ENCODE peak calls at places on chromosome 15, in nine cellular contexts. D, I, K, N, E, B, H, G and M are unnamed samples.

GRCh38 chr15:33789141-33789540 is 179.2 kb upstream of the CHRM5 start:
- DNase-seq in D (no peak), I (no peak), K (no peak), N (no peak), E (no peak), B (peak), H (no peak), G (no peak), M (no peak)

GRCh38 chr15:100705841-100706240 is 103.5 kb downstream of the ASB7 start:
- DNase-seq in D (no peak), I (no peak), K (no peak), N (no peak), E (no peak), B (no peak), H (no peak), G (no peak), M (no peak)

GRCh38 chr15:69719527-69719926 is 266.9 kb downstream of the RPLP1 start:
- DNase-seq in D (no peak), I (no peak), K (no peak), N (no peak), E (no peak), B (no peak), H (no peak), G (no peak), M (no peak)

GRCh38 chr15:101621961-101622360 is 30.2 kb downstream of the TM2D3 start:
- DNase-seq in D (no peak), I (no peak), K (no peak), N (no peak), E (no peak), B (no peak), H (no peak), G (no peak), M (no peak)

GRCh38 chr15:32715276-32715675 is 2.5 kb upstream of the GREM1 start:
- DNase-seq in D (peak), I (no peak), K (no peak), N (no peak), E (no peak), B (peak), H (no peak), G (no peak), M (no peak)

GRCh38 chr15:92645731-92646130 is 9.8 kb downstream of the FAM174B start:
- DNase-seq in D (no peak), I (no peak), K (no peak), N (no peak), E (no peak), B (no peak), H (no peak), G (no peak), M (no peak)

GRCh38 chr15:35693286-35693685 is 147.3 kb upstream of the DPH6 start:
- DNase-seq in D (no peak), I (no peak), K (no peak), N (no peak), E (no peak), B (peak), H (no peak), G (no peak), M (no peak)

GRCh38 chr15:27855137-27855536 is 244.0 kb downstream of the OCA2 start:
- DNase-seq in D (no peak), I (no peak), K (no peak), N (no peak), E (no peak), B (no peak), H (no peak), G (no peak), M (no peak)

GRCh38 chr15:78203346-78204225 is 30.8 kb downstream of the ACSBG1 start:
- DNase-seq in D (no peak), I (no peak), K (no peak), N (no peak), E (no peak), B (no peak), H (peak), G (no peak), M (no peak)

GRCh38 chr15:48149858-48150257 is 28.2 kb downstream of the MYEF2 start:
- DNase-seq in D (no peak), I (no peak), K (no peak), N (no peak), E (no peak), B (peak), H (no peak), G (no peak), M (no peak)

GRCh38 chr15:62035256-62035908 is 24.9 kb downstream of the VPS13C start:
- DNase-seq in D (peak), I (no peak), K (no peak), N (no peak), E (no peak), B (peak), H (no peak), G (no peak), M (no peak)

GRCh38 chr15:77527831-77528231 is 104.9 kb downstream of the LINGO1 start:
- DNase-seq in D (no peak), I (no peak), K (no peak), N (no peak), E (no peak), B (peak), H (no peak), G (no peak), M (peak)

GRCh38 chr15:57146394-57147140 is 228.1 kb downstream of the TCF12 start:
- DNase-seq in D (no peak), I (no peak), K (no peak), N (no peak), E (no peak), B (peak), H (no peak), G (peak), M (no peak)
- TF ChIP-seq CTCF in D (peak), I (peak), K (peak), N (peak), E (peak), B (peak), H (peak), G (peak), M (peak)

DNA sequence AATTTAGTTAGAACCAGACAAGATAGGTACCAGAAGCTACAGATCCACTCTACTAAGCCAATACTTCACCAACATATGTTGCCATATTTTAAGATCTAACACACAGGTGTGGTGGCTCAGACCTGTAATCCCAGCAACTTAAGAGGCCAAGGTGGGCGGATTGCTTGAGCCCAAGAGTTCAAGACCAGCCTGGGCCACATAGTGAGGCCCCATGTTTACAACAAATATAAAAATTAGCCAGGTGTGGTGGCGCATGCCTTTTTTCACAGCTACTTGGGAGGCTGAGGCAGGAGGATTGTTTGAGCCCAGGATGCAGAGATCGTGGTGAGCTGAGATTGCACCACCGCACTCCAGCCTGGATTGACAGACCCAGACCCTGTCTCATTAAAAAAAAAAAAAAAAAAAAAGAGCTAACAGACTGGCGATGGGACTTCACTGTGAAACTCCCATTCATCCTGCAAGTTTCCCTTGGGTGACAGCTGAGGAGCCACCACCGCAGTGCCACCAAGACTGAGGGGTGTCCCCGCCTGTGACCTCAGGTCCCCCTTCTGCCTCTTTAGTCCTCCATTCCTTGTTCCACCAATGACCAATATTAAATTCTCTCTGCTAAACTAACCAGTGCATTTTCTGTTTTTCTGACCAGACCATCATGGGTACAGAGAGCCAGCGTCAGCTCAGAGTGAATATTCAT is 163.3 kb downstream of the OR4M2 start:
- DNase-seq in D (no peak), I (no peak), K (no peak), N (no peak), E (no peak), B (no peak), H (no peak), G (no peak), M (no peak)
- TF ChIP-seq CTCF in D (no peak), I (no peak), K (no peak), N (no peak), E (no peak), B (no peak), H (no peak), G (no peak), M (no peak)

GRCh38 chr15:88950600-88951160 is 37.5 kb upstream of the MFGE8 start:
- DNase-seq in D (no peak), I (no peak), K (no peak), N (no peak), E (no peak), B (no peak), H (peak), G (no peak), M (no peak)

GRCh38 chr15:88954431-88955277 is 41.5 kb upstream of the MFGE8 start:
- DNase-seq in D (no peak), I (no peak), K (no peak), N (peak), E (no peak), B (peak), H (no peak), G (no peak), M (no peak)

DNA sequence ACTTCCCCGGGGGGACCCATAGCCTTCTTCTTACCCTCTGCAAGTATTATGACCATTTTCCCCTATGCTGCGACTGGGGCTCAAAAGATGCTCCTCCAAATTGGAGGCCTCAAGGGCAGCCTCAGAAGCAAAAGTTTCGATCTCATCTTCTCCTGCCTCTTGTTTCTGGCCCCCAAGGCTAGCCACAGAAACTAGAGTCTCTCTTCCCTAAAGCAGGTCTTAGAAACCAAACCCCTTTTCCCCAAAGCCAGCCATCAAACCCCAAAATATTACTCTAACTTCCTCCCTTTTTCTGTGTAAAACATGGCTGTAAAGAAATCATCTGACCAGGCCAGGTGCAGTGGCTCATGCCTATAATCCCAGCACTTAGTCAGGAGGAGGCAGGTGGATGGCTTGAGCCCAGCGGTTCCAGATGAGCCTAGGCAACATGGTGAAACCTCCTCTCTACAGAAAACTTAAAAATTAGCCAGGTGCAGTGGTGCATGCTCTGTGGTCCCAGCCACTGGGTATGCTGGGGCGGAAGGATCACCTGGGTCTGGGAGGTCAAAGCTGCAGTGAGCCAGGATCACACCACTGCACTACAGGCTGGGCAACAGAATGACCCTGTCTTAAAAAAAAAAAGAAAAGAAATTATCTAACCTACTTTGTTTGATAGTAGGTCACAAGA is 36.7 kb upstream of the MFGE8 start:
- DNase-seq in D (no peak), I (no peak), K (no peak), N (no peak), E (no peak), B (no peak), H (no peak), G (no peak), M (no peak)
- TF ChIP-seq CTCF in D (no peak), I (no peak), K (no peak), N (no peak), E (no peak), B (no peak), H (no peak), G (no peak), M (no peak)

GRCh38 chr15:99385865-99386264 is 134.6 kb downstream of the LRRC28 start:
- DNase-seq in D (no peak), I (no peak), K (no peak), N (peak), E (no peak), B (peak), H (no peak), G (no peak), M (no peak)

GRCh38 chr15:99393641-99394040 is 142.4 kb downstream of the LRRC28 start:
- DNase-seq in D (no peak), I (no peak), K (no peak), N (no peak), E (no peak), B (no peak), H (no peak), G (no peak), M (no peak)

GRCh38 chr15:99386429-99386828 is 135.1 kb downstream of the LRRC28 start:
- DNase-seq in D (no peak), I (no peak), K (no peak), N (no peak), E (no peak), B (no peak), H (no peak), G (no peak), M (no peak)

GRCh38 chr15:99387769-99388168 is 136.5 kb downstream of the LRRC28 start:
- DNase-seq in D (no peak), I (no peak), K (no peak), N (no peak), E (no peak), B (no peak), H (no peak), G (no peak), M (no peak)

DNA sequence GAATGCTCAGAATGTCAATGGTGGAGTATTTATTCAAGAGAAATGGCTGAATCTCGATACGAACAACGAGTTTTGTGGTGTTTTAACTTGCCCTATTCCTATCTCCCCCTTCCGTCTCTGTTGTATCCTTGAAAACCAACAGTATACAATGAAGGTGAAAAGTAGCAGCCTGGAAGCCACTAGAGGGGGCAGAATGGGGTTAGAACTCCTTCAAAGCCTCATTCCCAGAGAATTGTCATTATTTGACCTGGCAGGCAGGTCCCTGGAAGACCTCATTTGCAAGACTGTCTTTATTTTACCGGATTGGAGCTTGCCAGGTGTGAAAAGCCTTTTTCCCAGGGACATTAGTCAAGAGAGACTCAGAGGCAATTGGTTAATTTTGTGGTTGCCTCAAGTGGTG is 139.4 kb downstream of the LRRC28 start:
- DNase-seq in D (no peak), I (no peak), K (no peak), N (no peak), E (no peak), B (no peak), H (no peak), G (no peak), M (no peak)
- TF ChIP-seq CTCF in D (peak), I (no peak), K (no peak), N (no peak), E (no peak), B (peak), H (no peak), G (no peak), M (no peak)

GRCh38 chr15:57306944-57307411 is 69.3 kb upstream of the CGNL1 start:
- DNase-seq in D (no peak), I (no peak), K (no peak), N (no peak), E (no peak), B (no peak), H (no peak), G (no peak), M (peak)
- TF ChIP-seq CTCF in D (no peak), I (peak), K (peak), N (no peak), E (peak), B (no peak), H (peak), G (no peak), M (peak)